ENCODE peak calls at places on chromosomes 4 and X, in eight cellular contexts. One of them, this sample, is unnamed. For H3K4me1, the result is how much of the 10 kb centered on the place peaks cover.

GRCh38 chr4:123419885-123420743 is 23.5 kb downstream of the SPRY1 start:
- DNase-seq in ascending aorta: no peak
- DNase-seq in pancreas: no peak
- DNase-seq in effector memory CD4-positive, alpha-beta T cell: no peak
- DNase-seq in CD8-positive, alpha-beta T cell: no peak
- DNase-seq in gastrocnemius medialis: no peak
- DNase-seq in OCI-LY7: no peak
- DNase-seq in left lung: no peak
- DNase-seq in this sample: no peak

GRCh38 chrX:40550069-40550468 is 30.7 kb upstream of the ATP6AP2 start:
- DNase-seq in ascending aorta: no peak
- DNase-seq in pancreas: no peak
- DNase-seq in effector memory CD4-positive, alpha-beta T cell: no peak
- DNase-seq in CD8-positive, alpha-beta T cell: no peak
- DNase-seq in gastrocnemius medialis: no peak
- DNase-seq in OCI-LY7: no peak
- DNase-seq in left lung: no peak
- DNase-seq in this sample: no peak

GRCh38 chrX:51144828-51145442 is 187.7 kb upstream of the NUDT10 start:
- DNase-seq in ascending aorta: no peak
- DNase-seq in pancreas: no peak
- DNase-seq in effector memory CD4-positive, alpha-beta T cell: peak
- DNase-seq in CD8-positive, alpha-beta T cell: no peak
- DNase-seq in gastrocnemius medialis: no peak
- DNase-seq in OCI-LY7: peak
- DNase-seq in left lung: peak
- DNase-seq in this sample: no peak

GRCh38 chrX:115650916-115651315 is 89.9 kb downstream of the PLS3 start:
- DNase-seq in ascending aorta: no peak
- DNase-seq in pancreas: no peak
- DNase-seq in effector memory CD4-positive, alpha-beta T cell: no peak
- DNase-seq in CD8-positive, alpha-beta T cell: no peak
- DNase-seq in gastrocnemius medialis: no peak
- DNase-seq in OCI-LY7: peak
- DNase-seq in left lung: no peak
- DNase-seq in this sample: no peak

GRCh38 chr4:114997596-114997995 is 115.8 kb downstream of the NDST4 start:
- DNase-seq in ascending aorta: no peak
- DNase-seq in pancreas: no peak
- DNase-seq in effector memory CD4-positive, alpha-beta T cell: no peak
- DNase-seq in CD8-positive, alpha-beta T cell: no peak
- DNase-seq in gastrocnemius medialis: no peak
- DNase-seq in OCI-LY7: no peak
- DNase-seq in left lung: no peak
- DNase-seq in this sample: no peak

GRCh38 chr4:74038161-74039064 is at the start of gene CXCL3:
- DNase-seq in ascending aorta: no peak
- DNase-seq in pancreas: peak
- DNase-seq in effector memory CD4-positive, alpha-beta T cell: no peak
- DNase-seq in CD8-positive, alpha-beta T cell: no peak
- DNase-seq in gastrocnemius medialis: peak
- DNase-seq in OCI-LY7: no peak
- DNase-seq in left lung: peak
- DNase-seq in this sample: peak

GRCh38 chrX:123743312-123743711 is 10.5 kb upstream of the THOC2 start:
- DNase-seq in ascending aorta: no peak
- DNase-seq in pancreas: no peak
- DNase-seq in effector memory CD4-positive, alpha-beta T cell: no peak
- DNase-seq in CD8-positive, alpha-beta T cell: no peak
- DNase-seq in gastrocnemius medialis: no peak
- DNase-seq in OCI-LY7: no peak
- DNase-seq in left lung: no peak
- DNase-seq in this sample: no peak

GRCh38 chr4:6673660-6674499 is 19.8 kb upstream of the S100P start:
- DNase-seq in ascending aorta: peak
- DNase-seq in pancreas: peak
- DNase-seq in effector memory CD4-positive, alpha-beta T cell: peak
- DNase-seq in CD8-positive, alpha-beta T cell: peak
- DNase-seq in gastrocnemius medialis: peak
- DNase-seq in OCI-LY7: peak
- DNase-seq in left lung: peak
- DNase-seq in this sample: peak

GRCh38 chrX:124249345-124249744 is 83.1 kb upstream of the TEX13D start:
- DNase-seq in ascending aorta: no peak
- DNase-seq in pancreas: no peak
- DNase-seq in effector memory CD4-positive, alpha-beta T cell: no peak
- DNase-seq in CD8-positive, alpha-beta T cell: no peak
- DNase-seq in gastrocnemius medialis: no peak
- DNase-seq in OCI-LY7: no peak
- DNase-seq in left lung: no peak
- DNase-seq in this sample: no peak

GRCh38 chrX:149510386-149510785 is 5.3 kb upstream of the IDS start:
- DNase-seq in ascending aorta: no peak
- DNase-seq in pancreas: no peak
- DNase-seq in effector memory CD4-positive, alpha-beta T cell: no peak
- DNase-seq in CD8-positive, alpha-beta T cell: no peak
- DNase-seq in gastrocnemius medialis: no peak
- DNase-seq in OCI-LY7: no peak
- DNase-seq in left lung: no peak
- DNase-seq in this sample: no peak

GRCh38 chrX:27439771-27440170 is 23.4 kb downstream of the PPP4R3C start:
- DNase-seq in ascending aorta: no peak
- DNase-seq in pancreas: no peak
- DNase-seq in effector memory CD4-positive, alpha-beta T cell: no peak
- DNase-seq in CD8-positive, alpha-beta T cell: no peak
- DNase-seq in gastrocnemius medialis: no peak
- DNase-seq in OCI-LY7: no peak
- DNase-seq in left lung: no peak
- DNase-seq in this sample: no peak

GRCh38 chrX:153928846-153929245 is 2.8 kb upstream of the ARHGAP4 start:
- DNase-seq in ascending aorta: no peak
- DNase-seq in pancreas: no peak
- DNase-seq in effector memory CD4-positive, alpha-beta T cell: no peak
- DNase-seq in CD8-positive, alpha-beta T cell: no peak
- DNase-seq in gastrocnemius medialis: peak
- DNase-seq in OCI-LY7: no peak
- DNase-seq in left lung: no peak
- DNase-seq in this sample: no peak

GRCh38 chr4:101265816-101266172 is 81.5 kb downstream of the PPP3CA start:
- DNase-seq in ascending aorta: no peak
- DNase-seq in pancreas: no peak
- DNase-seq in effector memory CD4-positive, alpha-beta T cell: no peak
- DNase-seq in CD8-positive, alpha-beta T cell: no peak
- DNase-seq in gastrocnemius medialis: no peak
- DNase-seq in OCI-LY7: no peak
- DNase-seq in left lung: no peak
- DNase-seq in this sample: no peak

GRCh38 chrX:97820170-97820569 is 936.5 kb downstream of the RPA4 start:
- DNase-seq in ascending aorta: no peak
- DNase-seq in pancreas: no peak
- DNase-seq in effector memory CD4-positive, alpha-beta T cell: no peak
- DNase-seq in CD8-positive, alpha-beta T cell: no peak
- DNase-seq in gastrocnemius medialis: no peak
- DNase-seq in OCI-LY7: no peak
- DNase-seq in left lung: no peak
- DNase-seq in this sample: no peak

GRCh38 chrX:120365320-120365719 is 3.4 kb downstream of the ATP1B4 start:
- DNase-seq in ascending aorta: no peak
- DNase-seq in pancreas: peak
- DNase-seq in effector memory CD4-positive, alpha-beta T cell: peak
- DNase-seq in CD8-positive, alpha-beta T cell: peak
- DNase-seq in gastrocnemius medialis: peak
- DNase-seq in OCI-LY7: peak
- DNase-seq in left lung: peak
- DNase-seq in this sample: peak

GRCh38 chr4:17164656-17165055 is 266.2 kb upstream of the LDB2 start:
- DNase-seq in ascending aorta: no peak
- DNase-seq in pancreas: no peak
- DNase-seq in effector memory CD4-positive, alpha-beta T cell: no peak
- DNase-seq in CD8-positive, alpha-beta T cell: no peak
- DNase-seq in gastrocnemius medialis: no peak
- DNase-seq in OCI-LY7: no peak
- DNase-seq in left lung: no peak
- DNase-seq in this sample: no peak

GRCh38 chr4:180617203-180617602 is 1626.0 kb upstream of the TENM3 start:
- DNase-seq in ascending aorta: no peak
- DNase-seq in pancreas: no peak
- DNase-seq in effector memory CD4-positive, alpha-beta T cell: no peak
- DNase-seq in CD8-positive, alpha-beta T cell: no peak
- DNase-seq in gastrocnemius medialis: no peak
- DNase-seq in OCI-LY7: no peak
- DNase-seq in left lung: no peak
- DNase-seq in this sample: no peak

GRCh38 chrX:44105228-44105913 is 132.2 kb upstream of the NDP start:
- DNase-seq in ascending aorta: no peak
- DNase-seq in pancreas: no peak
- DNase-seq in effector memory CD4-positive, alpha-beta T cell: no peak
- DNase-seq in CD8-positive, alpha-beta T cell: no peak
- DNase-seq in gastrocnemius medialis: no peak
- DNase-seq in OCI-LY7: no peak
- DNase-seq in left lung: no peak
- DNase-seq in this sample: no peak

GRCh38 chr4:6352031-6352763 is 82.5 kb downstream of the WFS1 start:
- DNase-seq in ascending aorta: no peak
- DNase-seq in pancreas: no peak
- DNase-seq in effector memory CD4-positive, alpha-beta T cell: no peak
- DNase-seq in CD8-positive, alpha-beta T cell: no peak
- DNase-seq in gastrocnemius medialis: no peak
- DNase-seq in OCI-LY7: no peak
- DNase-seq in left lung: no peak
- DNase-seq in this sample: no peak

GRCh38 chr4:175373031-175373430 is 439.0 kb downstream of the GPM6A start:
- DNase-seq in ascending aorta: no peak
- DNase-seq in pancreas: no peak
- DNase-seq in effector memory CD4-positive, alpha-beta T cell: no peak
- DNase-seq in CD8-positive, alpha-beta T cell: no peak
- DNase-seq in gastrocnemius medialis: no peak
- DNase-seq in OCI-LY7: no peak
- DNase-seq in left lung: no peak
- DNase-seq in this sample: no peak

GRCh38 chr4:13396161-13396560 is 88.0 kb downstream of the RAB28 start:
- DNase-seq in ascending aorta: no peak
- DNase-seq in pancreas: no peak
- DNase-seq in effector memory CD4-positive, alpha-beta T cell: no peak
- DNase-seq in CD8-positive, alpha-beta T cell: no peak
- DNase-seq in gastrocnemius medialis: no peak
- DNase-seq in OCI-LY7: no peak
- DNase-seq in left lung: no peak
- DNase-seq in this sample: no peak

GRCh38 chr4:56858302-56858644 is 36.8 kb upstream of the SPINK2 start:
- DNase-seq in ascending aorta: no peak
- DNase-seq in pancreas: no peak
- DNase-seq in effector memory CD4-positive, alpha-beta T cell: no peak
- DNase-seq in CD8-positive, alpha-beta T cell: no peak
- DNase-seq in gastrocnemius medialis: no peak
- DNase-seq in OCI-LY7: no peak
- DNase-seq in left lung: no peak
- DNase-seq in this sample: no peak

GRCh38 chr4:1477045-1477905 is 71.0 kb upstream of the NKX1-1 start:
- DNase-seq in ascending aorta: no peak
- DNase-seq in pancreas: no peak
- DNase-seq in effector memory CD4-positive, alpha-beta T cell: no peak
- DNase-seq in CD8-positive, alpha-beta T cell: no peak
- DNase-seq in gastrocnemius medialis: no peak
- DNase-seq in OCI-LY7: no peak
- DNase-seq in left lung: peak
- DNase-seq in this sample: no peak

GRCh38 chr4:78552398-78553396 is 1.1 kb downstream of the ANXA3 start:
- DNase-seq in ascending aorta: no peak
- DNase-seq in pancreas: peak
- DNase-seq in effector memory CD4-positive, alpha-beta T cell: no peak
- DNase-seq in CD8-positive, alpha-beta T cell: no peak
- DNase-seq in gastrocnemius medialis: no peak
- DNase-seq in OCI-LY7: no peak
- DNase-seq in left lung: no peak
- DNase-seq in this sample: no peak

GRCh38 chrX:134806707-134807038 is 148.4 kb upstream of the PLAC1 start:
- DNase-seq in ascending aorta: no peak
- DNase-seq in pancreas: no peak
- DNase-seq in effector memory CD4-positive, alpha-beta T cell: no peak
- DNase-seq in CD8-positive, alpha-beta T cell: no peak
- DNase-seq in gastrocnemius medialis: no peak
- DNase-seq in OCI-LY7: peak
- DNase-seq in left lung: no peak
- DNase-seq in this sample: no peak

GRCh38 chrX:9340619-9341304 is 124.1 kb upstream of the TBL1X start:
- DNase-seq in ascending aorta: no peak
- DNase-seq in pancreas: no peak
- DNase-seq in effector memory CD4-positive, alpha-beta T cell: peak
- DNase-seq in CD8-positive, alpha-beta T cell: no peak
- DNase-seq in gastrocnemius medialis: peak
- DNase-seq in OCI-LY7: peak
- DNase-seq in left lung: peak
- DNase-seq in this sample: peak
- H3K4me1 ChIP-seq in ascending aorta: under half
- H3K4me1 ChIP-seq in pancreas: under half
- H3K4me1 ChIP-seq in effector memory CD4-positive, alpha-beta T cell: under half
- H3K4me1 ChIP-seq in CD8-positive, alpha-beta T cell: under half
- H3K4me1 ChIP-seq in gastrocnemius medialis: under half
- H3K4me1 ChIP-seq in OCI-LY7: under half
- H3K4me1 ChIP-seq in left lung: under half
- H3K4me1 ChIP-seq in this sample: under half

DNA sequence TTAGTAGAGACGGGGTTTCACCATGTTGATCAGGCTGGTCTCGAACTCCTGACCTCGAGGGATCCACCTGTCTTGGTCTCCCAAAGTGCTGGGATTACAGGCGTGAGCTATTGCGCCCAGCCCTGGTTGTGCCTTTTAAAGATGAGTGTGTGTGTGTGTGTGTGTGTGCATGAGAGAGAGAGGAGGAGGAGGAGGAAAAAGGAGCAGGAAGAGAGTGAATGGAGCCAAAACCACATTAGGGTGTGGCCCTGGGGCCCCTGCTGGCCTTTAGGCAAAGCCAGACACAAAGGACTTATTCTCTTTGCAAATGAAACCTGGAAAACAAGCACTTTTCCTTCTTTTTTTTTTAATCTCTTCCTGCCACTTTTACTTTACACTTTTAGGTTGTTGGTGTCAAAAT is 48.2 kb upstream of the KLF3 start:
- DNase-seq in ascending aorta: no peak
- DNase-seq in pancreas: no peak
- DNase-seq in effector memory CD4-positive, alpha-beta T cell: no peak
- DNase-seq in CD8-positive, alpha-beta T cell: no peak
- DNase-seq in gastrocnemius medialis: no peak
- DNase-seq in OCI-LY7: no peak
- DNase-seq in left lung: no peak
- DNase-seq in this sample: no peak
- H3K27ac ChIP-seq in ascending aorta: no peak
- H3K27ac ChIP-seq in pancreas: no peak
- H3K27ac ChIP-seq in effector memory CD4-positive, alpha-beta T cell: no peak
- H3K27ac ChIP-seq in CD8-positive, alpha-beta T cell: no peak
- H3K27ac ChIP-seq in gastrocnemius medialis: no peak
- H3K27ac ChIP-seq in OCI-LY7: no peak
- H3K27ac ChIP-seq in left lung: no peak
- H3K27ac ChIP-seq in this sample: no peak

GRCh38 chr4:102319594-102319993 is 25.7 kb downstream of the SLC39A8 start:
- DNase-seq in ascending aorta: no peak
- DNase-seq in pancreas: no peak
- DNase-seq in effector memory CD4-positive, alpha-beta T cell: no peak
- DNase-seq in CD8-positive, alpha-beta T cell: no peak
- DNase-seq in gastrocnemius medialis: no peak
- DNase-seq in OCI-LY7: no peak
- DNase-seq in left lung: no peak
- DNase-seq in this sample: no peak
- H3K4me1 ChIP-seq in ascending aorta: under half
- H3K4me1 ChIP-seq in pancreas: under half
- H3K4me1 ChIP-seq in effector memory CD4-positive, alpha-beta T cell: under half
- H3K4me1 ChIP-seq in CD8-positive, alpha-beta T cell: under half
- H3K4me1 ChIP-seq in gastrocnemius medialis: under half
- H3K4me1 ChIP-seq in OCI-LY7: under half
- H3K4me1 ChIP-seq in left lung: under half
- H3K4me1 ChIP-seq in this sample: under half

GRCh38 chr4:80079255-80079923 is 6.4 kb upstream of the ANTXR2 start:
- DNase-seq in ascending aorta: no peak
- DNase-seq in pancreas: no peak
- DNase-seq in effector memory CD4-positive, alpha-beta T cell: no peak
- DNase-seq in CD8-positive, alpha-beta T cell: no peak
- DNase-seq in gastrocnemius medialis: no peak
- DNase-seq in OCI-LY7: no peak
- DNase-seq in left lung: no peak
- DNase-seq in this sample: no peak
- H3K27ac ChIP-seq in ascending aorta: no peak
- H3K27ac ChIP-seq in pancreas: no peak
- H3K27ac ChIP-seq in effector memory CD4-positive, alpha-beta T cell: no peak
- H3K27ac ChIP-seq in CD8-positive, alpha-beta T cell: no peak
- H3K27ac ChIP-seq in gastrocnemius medialis: no peak
- H3K27ac ChIP-seq in OCI-LY7: no peak
- H3K27ac ChIP-seq in left lung: peak
- H3K27ac ChIP-seq in this sample: no peak

This sample was measured in psoas muscle.